ENCODE peak calls at places on chromosomes 3 and 15, in ten cellular contexts. L is GM23248; M is retinal pigment epithelial cell; D is adrenal gland; N is fibroblast of the aortic adventitia; P is MCF 10A; C is activated CD8-positive, alpha-beta memory T cell treated with anti-CD3 and anti-CD28 coated beads for 1 hour; W is substantia nigra; K is uterus; O is coronary artery. Q is an unnamed sample.

GRCh38 chr3:125115640-125116039 is 59.8 kb upstream of the HEG1 start:
- DNase-seq in N (peak; percentile 94), P (no peak), C (no peak), O (no peak), K (no peak), M (no peak), W (no peak), L (peak; percentile 83), D (no peak), Q (no peak)

GRCh38 chr15:48579945-48580671 is 65.4 kb downstream of the FBN1 start:
- DNase-seq in L (peak; percentile 61), M (no peak), C (no peak), N (peak; percentile 95), O (no peak), W (no peak), P (no peak), K (no peak), D (no peak), Q (no peak)

GRCh38 chr3:10494180-10494579 is 11.2 kb downstream of the ATP2B2 start:
- DNase-seq in K (no peak), P (no peak), O (no peak), L (no peak), N (no peak), M (no peak), D (no peak), W (no peak), C (no peak), Q (no peak)

GRCh38 chr3:40185029-40185695 is 124.3 kb upstream of the EIF1B start:
- DNase-seq in D (no peak), N (no peak), C (no peak), W (no peak), L (no peak), O (no peak), P (no peak), M (no peak), K (no peak), Q (no peak)

GRCh38 chr3:110413807-110414748 is 657.5 kb upstream of the NECTIN3 start:
- DNase-seq in D (peak; percentile 22), L (peak; percentile 82), K (no peak), O (no peak), W (no peak), N (peak; percentile 91), C (no peak), M (peak; percentile 49), P (peak; percentile 64), Q (peak; percentile 70)

GRCh38 chr3:12369598-12369997 is 80.7 kb downstream of the PPARG start:
- DNase-seq in M (no peak), N (no peak), C (no peak), O (no peak), P (no peak), L (no peak), W (no peak), K (no peak), D (no peak), Q (peak; percentile 38)

GRCh38 chr3:182969277-182969676 is 11.1 kb downstream of the DCUN1D1 start:
- DNase-seq in P (peak; percentile 23), C (no peak), M (no peak), D (no peak), K (no peak), O (no peak), W (no peak), L (peak; percentile 63), N (peak; percentile 74), Q (peak; percentile 73)

GRCh38 chr15:80747317-80748053 is 31.7 kb upstream of the CEMIP start:
- DNase-seq in K (no peak), P (no peak), W (no peak), D (no peak), O (no peak), L (no peak), M (no peak), C (no peak), N (no peak), Q (no peak)

GRCh38 chr3:146581877-146582508 is 23.2 kb downstream of the PLSCR5 start:
- DNase-seq in K (no peak), N (peak; percentile 52), O (no peak), W (no peak), C (no peak), P (peak; percentile 76), M (no peak), L (peak; percentile 6), D (no peak), Q (no peak)

GRCh38 chr3:56783644-56784451 is 17.9 kb downstream of the ARHGEF3 start:
- DNase-seq in D (peak; percentile 57), K (peak; percentile 33), L (peak; percentile 73), W (no peak), C (no peak), O (no peak), M (no peak), P (peak; percentile 92), N (peak; percentile 90), Q (peak; percentile 97)

GRCh38 chr15:29871401-29871800 is 49.1 kb upstream of the TJP1 start:
- DNase-seq in P (no peak), W (no peak), D (no peak), L (no peak), N (no peak), K (peak; percentile 80), C (no peak), M (no peak), O (peak; percentile 92), Q (no peak)

GRCh38 chr3:128482857-128483656 is 9.9 kb downstream of the GATA2 start:
- DNase-seq in W (no peak), O (no peak), K (peak; percentile 83), C (no peak), D (peak; percentile 55), P (no peak), N (peak; percentile 60), M (no peak), L (peak; percentile 93), Q (peak; percentile 72)

GRCh38 chr3:134317106-134317947 is 56.9 kb downstream of the AMOTL2 start:
- DNase-seq in L (peak; percentile 70), K (no peak), P (peak; percentile 78), N (peak; percentile 47), C (no peak), D (peak; percentile 13), W (no peak), M (no peak), O (no peak), Q (peak; percentile 76)

GRCh38 chr15:67067161-67067853 is 1.9 kb downstream of the SMAD3 start:
- DNase-seq in C (no peak), M (no peak), W (no peak), K (peak; percentile 27), O (no peak), P (no peak), D (no peak), L (peak; percentile 64), N (peak; percentile 59), Q (no peak)

GRCh38 chr3:186121271-186121670 is 12.4 kb upstream of the ETV5 start:
- DNase-seq in M (no peak), C (no peak), W (no peak), K (no peak), D (no peak), N (no peak), L (no peak), P (no peak), O (no peak), Q (no peak)

GRCh38 chr15:31396881-31397560 is 70.4 kb downstream of the KLF13 start:
- DNase-seq in W (no peak), M (peak; percentile 32), C (no peak), L (peak; percentile 92), P (peak; percentile 96), N (peak; percentile 83), D (peak; percentile 84), O (peak; percentile 97), K (peak; percentile 81), Q (peak; percentile 70)

GRCh38 chr3:196486263-196486662 is 17.3 kb downstream of the RNF168 start:
- DNase-seq in N (no peak), W (no peak), C (no peak), M (no peak), L (no peak), O (no peak), K (no peak), P (peak; percentile 29), D (no peak), Q (peak; percentile 28)

GRCh38 chr3:165192610-165193192 is 3.5 kb downstream of the SLITRK3 start:
- DNase-seq in D (no peak), O (no peak), W (no peak), C (no peak), K (no peak), P (no peak), L (no peak), N (no peak), M (no peak), Q (no peak)

GRCh38 chr15:47817825-47818681 is 100.7 kb downstream of the SEMA6D start:
- DNase-seq in M (no peak), K (no peak), W (no peak), O (no peak), C (no peak), P (no peak), D (no peak), L (no peak), N (no peak), Q (no peak)

GRCh38 chr15:63041982-63042878 is at the start of gene TPM1:
- DNase-seq in K (peak; percentile 92), P (peak; percentile 56), O (peak; percentile 95), D (peak; percentile 60), M (peak; percentile 72), L (peak; percentile 95), C (no peak), N (peak; percentile 91), W (no peak), Q (peak; percentile 49)

GRCh38 chr3:160395297-160395696 is 3.7 kb downstream of the IFT80 start:
- DNase-seq in C (no peak), K (no peak), P (peak; percentile 45), O (no peak), M (peak; percentile 92), N (peak; percentile 73), L (peak; percentile 85), W (no peak), D (no peak), Q (peak; percentile 52)

GRCh38 chr3:187770224-187770623 is 25.0 kb upstream of the BCL6 start:
- DNase-seq in W (no peak), P (no peak), N (no peak), D (no peak), K (no peak), C (no peak), M (no peak), O (no peak), L (no peak), Q (no peak)

GRCh38 chr3:133750201-133750748 is 4.1 kb downstream of the TF start:
- DNase-seq in C (no peak), P (no peak), M (no peak), L (no peak), K (no peak), D (no peak), W (no peak), O (no peak), N (no peak), Q (no peak)

GRCh38 chr15:35858707-35859106 is 312.7 kb upstream of the DPH6 start:
- DNase-seq in C (no peak), D (no peak), K (no peak), M (no peak), O (no peak), P (no peak), W (no peak), L (no peak), N (peak; percentile 10), Q (no peak)

GRCh38 chr15:39031596-39031995 is 467.0 kb upstream of the RASGRP1 start:
- DNase-seq in O (no peak), W (no peak), K (no peak), N (no peak), P (no peak), D (no peak), L (no peak), C (no peak), M (no peak), Q (no peak)

GRCh38 chr3:87025636-87026035 is 34.7 kb upstream of the VGLL3 start:
- DNase-seq in C (no peak), N (no peak), L (peak; percentile 18), M (no peak), O (no peak), D (no peak), K (no peak), P (no peak), W (no peak), Q (no peak)

GRCh38 chr15:49273734-49274318 is 103.8 kb downstream of the GALK2 start:
- DNase-seq in W (no peak), D (no peak), O (no peak), M (no peak), C (no peak), K (no peak), N (peak; percentile 13), P (no peak), L (peak; percentile 33), Q (no peak)

GRCh38 chr3:425094-425493 is 228.5 kb downstream of the CHL1 start:
- DNase-seq in C (no peak), K (no peak), P (no peak), W (peak; percentile 4), L (no peak), N (no peak), O (no peak), M (no peak), D (no peak), Q (no peak)

Q was measured in PC-3.